ENCODE peak calls at places on chromosomes 16 and 17, in four cellular contexts. J is HAP-1, H is H7, V is PC-9. O is an unnamed sample.

GRCh38 chr16:56356276-56357241 is 68.8 kb downstream of the AMFR start:
- DNase-seq in J (peak; percentile 88), H (peak; percentile 97), V (peak; percentile 85), O (peak; percentile 85)

GRCh38 chr16:31273676-31274075 is 13.9 kb downstream of the ITGAM start:
- DNase-seq in J (no peak), H (no peak), V (no peak), O (no peak)

GRCh38 chr17:76441681-76442340 is 11.1 kb downstream of the UBE2O start:
- DNase-seq in J (no peak), H (no peak), V (no peak), O (no peak)

GRCh38 chr16:27193300-27193990 is 9.9 kb upstream of the KDM8 start:
- DNase-seq in J (no peak), H (peak; percentile 46), V (no peak), O (no peak)

GRCh38 chr17:32253117-32253611 is 12.5 kb upstream of the RHBDL3 start:
- DNase-seq in J (peak; percentile 76), H (peak; percentile 82), V (peak; percentile 77), O (no peak)

GRCh38 chr16:55479560-55480197 is 681 bp downstream of the MMP2 start:
- DNase-seq in J (no peak), H (no peak), V (no peak), O (no peak)

GRCh38 chr17:50148226-50149098 is 2.0 kb downstream of the PPP1R9B start:
- DNase-seq in J (no peak), H (peak; percentile 93), V (peak; percentile 76), O (no peak)

GRCh38 chr17:16936536-16937310 is 35.2 kb downstream of the TNFRSF13B start:
- DNase-seq in J (no peak), H (no peak), V (no peak), O (no peak)

GRCh38 chr16:87927195-87927562 is 9.2 kb downstream of the CA5A start:
- DNase-seq in J (no peak), H (peak; percentile 75), V (no peak), O (no peak)

GRCh38 chr17:69411766-69412165 is 2.7 kb upstream of the MAP2K6 start:
- DNase-seq in J (no peak), H (no peak), V (no peak), O (no peak)

GRCh38 chr16:89013692-89014455 is 36.9 kb upstream of the CBFA2T3 start:
- DNase-seq in J (no peak), H (no peak), V (no peak), O (no peak)

GRCh38 chr16:51907680-51908079 is 639.3 kb downstream of the TOX3 start:
- DNase-seq in J (no peak), H (no peak), V (no peak), O (no peak)

GRCh38 chr17:28173801-28174200 is 131.3 kb downstream of the NLK start:
- DNase-seq in J (no peak), H (no peak), V (no peak), O (no peak)

GRCh38 chr17:77425791-77426641 is 285.2 kb downstream of the SEC14L1 start:
- DNase-seq in J (no peak), H (peak; percentile 83), V (peak; percentile 77), O (no peak)

GRCh38 chr17:48569676-48570324 is 8.3 kb downstream of the HOXB4 start:
- DNase-seq in J (no peak), H (no peak), V (no peak), O (no peak)

GRCh38 chr17:33725675-33726271 is 432.7 kb upstream of the ASIC2 start:
- DNase-seq in J (no peak), H (peak; percentile 77), V (peak; percentile 6), O (peak; percentile 30)

GRCh38 chr17:4249452-4250029 is 14.2 kb downstream of the ANKFY1 start:
- DNase-seq in J (peak; percentile 52), H (peak; percentile 64), V (no peak), O (peak; percentile 20)

GRCh38 chr17:4182043-4182442 is 39.0 kb downstream of the CYB5D2 start:
- DNase-seq in J (no peak), H (no peak), V (no peak), O (no peak)

GRCh38 chr16:22008215-22009142 is 568 bp downstream of the MOSMO start:
- DNase-seq in J (no peak), H (peak; percentile 83), V (no peak), O (no peak)

GRCh38 chr16:17311333-17312099 is 159.2 kb downstream of the XYLT1 start:
- DNase-seq in J (no peak), H (no peak), V (no peak), O (no peak)

GRCh38 chr17:28849281-28849680 is 5.5 kb upstream of the ERAL1 start:
- DNase-seq in J (no peak), H (peak; percentile 69), V (no peak), O (no peak)

GRCh38 chr17:75442168-75443103 is 14.0 kb upstream of the TMEM94 start:
- DNase-seq in J (no peak), H (peak; percentile 5), V (peak; percentile 22), O (no peak)

GRCh38 chr17:67095803-67096202 is 51.4 kb downstream of the CACNG1 start:
- DNase-seq in J (no peak), H (no peak), V (no peak), O (no peak)

GRCh38 chr16:14289692-14290340 is 218.7 kb downstream of the MRTFB start:
- DNase-seq in J (peak; percentile 41), H (peak; percentile 87), V (peak; percentile 35), O (no peak)

GRCh38 chr17:42846594-42847280 is 2.4 kb downstream of the AOC2 start:
- DNase-seq in J (no peak), H (no peak), V (no peak), O (no peak)

GRCh38 chr17:57876023-57876865 is 26.4 kb upstream of the MRPS23 start:
- DNase-seq in J (no peak), H (peak; percentile 57), V (no peak), O (no peak)

GRCh38 chr17:14489986-14490385 is 189.1 kb downstream of the HS3ST3B1 start:
- DNase-seq in J (no peak), H (no peak), V (no peak), O (no peak)

GRCh38 chr17:35423761-35424160 is 8.5 kb downstream of the SLFN12 start:
- DNase-seq in J (no peak), H (no peak), V (no peak), O (no peak)

GRCh38 chr16:62058412-62058811 is 22.2 kb upstream of the CDH8 start:
- DNase-seq in J (no peak), H (no peak), V (no peak), O (no peak)

GRCh38 chr17:73369126-73369525 is 57.3 kb upstream of the CDC42EP4 start:
- DNase-seq in J (no peak), H (no peak), V (no peak), O (no peak)

GRCh38 chr16:86088816-86089215 is 189.9 kb downstream of the IRF8 start:
- DNase-seq in J (no peak), H (no peak), V (no peak), O (no peak)
- H3K27me3 ChIP-seq in J (no peaks in the 10 kb centered on the region), H (no peaks in the 10 kb centered on the region), V (peaks cover 92% of the 10 kb centered on the region), O (no peaks in the 10 kb centered on the region)

GRCh38 chr17:18107061-18107460 is 1.5 kb upstream of the MYO15A start:
- DNase-seq in J (no peak), H (no peak), V (no peak), O (no peak)

GRCh38 chr17:18107971-18108370 is 585 bp upstream of the MYO15A start:
- DNase-seq in J (no peak), H (no peak), V (no peak), O (no peak)

GRCh38 chr17:18106211-18106610 is 2.3 kb upstream of the MYO15A start:
- DNase-seq in J (no peak), H (no peak), V (no peak), O (no peak)

GRCh38 chr17:18105027-18105426 is 3.5 kb upstream of the MYO15A start:
- DNase-seq in J (no peak), H (no peak), V (no peak), O (no peak)

GRCh38 chr17:18105595-18105994 is 3.0 kb upstream of the MYO15A start:
- DNase-seq in J (no peak), H (no peak), V (no peak), O (no peak)
- H3K4me3 ChIP-seq in J (no peak overlapping the region), H (no peak overlapping the region), V (no peak overlapping the region), O (no peak overlapping the region)

GRCh38 chr16:81220369-81220768 is 18.1 kb upstream of the BCO1 start:
- DNase-seq in J (peak; percentile 38), H (no peak), V (no peak), O (no peak)
- H3K27me3 ChIP-seq in J (no peaks in the 10 kb centered on the region), H (no peaks in the 10 kb centered on the region), V (no peaks in the 10 kb centered on the region), O (no peaks in the 10 kb centered on the region)

DNA sequence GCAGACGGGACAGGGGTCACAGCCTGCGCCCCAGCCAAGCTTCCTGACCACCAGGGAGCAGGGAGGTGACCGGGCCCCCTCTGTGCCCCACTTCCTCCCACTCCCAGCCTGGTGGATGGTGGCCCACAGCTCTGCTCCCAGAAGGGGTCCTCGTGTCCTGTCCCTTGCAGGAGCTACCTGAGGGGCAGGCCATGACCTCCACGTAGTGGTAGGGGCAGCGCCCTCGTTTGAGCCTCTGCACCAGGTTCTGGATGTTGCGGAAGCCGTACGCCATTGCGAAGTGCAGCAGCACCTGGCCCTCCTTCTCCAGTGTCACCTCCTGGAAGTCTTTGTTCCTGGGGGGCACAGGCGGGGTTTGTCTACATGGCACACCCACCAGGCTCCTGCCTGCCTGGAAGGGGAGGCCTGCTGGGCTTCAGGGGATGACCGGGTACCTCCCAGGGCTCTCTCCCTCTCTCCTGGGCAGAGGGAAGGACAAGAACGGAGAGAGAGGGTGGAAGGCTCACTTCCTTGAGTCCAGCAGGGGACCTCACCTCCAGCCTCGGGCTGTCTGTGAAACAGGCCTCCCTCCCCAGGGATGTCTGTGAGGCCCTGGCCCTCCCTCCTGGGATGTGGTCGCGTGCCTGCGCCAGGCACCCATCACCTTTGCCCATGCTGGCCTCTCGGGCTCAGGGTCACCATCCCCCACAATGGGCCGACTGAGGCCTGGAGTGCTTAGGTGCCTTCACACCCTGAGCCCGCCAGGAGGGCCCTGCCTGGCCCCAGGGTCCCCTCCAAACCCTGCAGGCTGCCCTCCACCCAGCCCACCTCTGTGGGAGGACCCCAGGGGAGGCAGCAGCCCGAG is 4.0 kb downstream of the HAGHL start:
- DNase-seq in J (no peak), H (no peak), V (no peak), O (no peak)
- H3K4me3 ChIP-seq in J (no peak overlapping the region), H (no peak overlapping the region), V (no peak overlapping the region), O (no peak overlapping the region)